ENCODE peak calls at places on chromosomes 5 and 9, in four cellular contexts. L is NCI-H1930; Y is activated CD8-positive, alpha-beta memory T cell treated with anti-CD3 and anti-CD28 coated beads, Interleukin-2, amount 50 U/mL, for 48 hours; E is AG10803. K is an unnamed sample.
A peak's percentile ranks its signal among the peaks of the same experiment; 100 is the strongest.

GRCh38 chr9:14865206-14865605 is 45.0 kb downstream of the FREM1 start:
- DNase-seq in L (peak; percentile 53), Y (no peak), E (no peak), K (no peak)

GRCh38 chr5:180607861-180608571 is 16.7 kb upstream of the SCGB3A1 start:
- DNase-seq in L (no peak), Y (no peak), E (no peak), K (no peak)

GRCh38 chr5:8633706-8634105 is 764.8 kb downstream of the MTRR start:
- DNase-seq in L (no peak), Y (no peak), E (peak; percentile 49), K (peak; percentile 56)

GRCh38 chr5:125298258-125298657 is 551.8 kb upstream of the ZNF608 start:
- DNase-seq in L (no peak), Y (no peak), E (peak; percentile 4), K (no peak)

GRCh38 chr5:8958602-8959001 is 587.3 kb downstream of the SEMA5A start:
- DNase-seq in L (no peak), Y (no peak), E (no peak), K (no peak)

GRCh38 chr9:116901260-116901659 is 214.2 kb downstream of the TRIM32 start:
- DNase-seq in L (no peak), Y (no peak), E (peak; percentile 6), K (no peak)

GRCh38 chr9:124894741-124895170 is 32.8 kb downstream of the ARPC5L start:
- DNase-seq in L (no peak), Y (no peak), E (peak; percentile 50), K (no peak)

GRCh38 chr9:136107155-136107952 is 11.3 kb downstream of the TMEM250 start:
- DNase-seq in L (no peak), Y (peak; percentile 71), E (no peak), K (peak; percentile 20)

GRCh38 chr9:15277400-15278137 is 29.4 kb downstream of the TTC39B start:
- DNase-seq in L (no peak), Y (no peak), E (peak; percentile 31), K (peak; percentile 70)

GRCh38 chr9:131799177-131799823 is 59.4 kb upstream of the RAPGEF1 start:
- DNase-seq in L (no peak), Y (peak; percentile 87), E (peak; percentile 16), K (no peak)

GRCh38 chr5:136040746-136041415 is 12.1 kb downstream of the TGFBI start:
- DNase-seq in L (no peak), Y (no peak), E (no peak), K (no peak)

GRCh38 chr5:96861044-96861443 is 15.3 kb upstream of the ERAP2 start:
- DNase-seq in L (peak; percentile 1), Y (no peak), E (no peak), K (peak; percentile 41)

GRCh38 chr9:21854594-21854993 is 52.2 kb downstream of the MTAP start:
- DNase-seq in L (no peak), Y (no peak), E (peak; percentile 55), K (no peak)

GRCh38 chr9:93673271-93673843 is 97.0 kb downstream of the PHF2 start:
- DNase-seq in L (no peak), Y (no peak), E (peak; percentile 20), K (no peak)

GRCh38 chr9:14271078-14271673 is 42.8 kb downstream of the NFIB start:
- DNase-seq in L (peak; percentile 79), Y (no peak), E (peak; percentile 27), K (no peak)

GRCh38 chr5:150588495-150588890 is 52.0 kb upstream of the SYNPO start:
- DNase-seq in L (no peak), Y (no peak), E (no peak), K (no peak)

GRCh38 chr9:92686954-92687353 is 17.0 kb upstream of the IPPK start:
- DNase-seq in L (no peak), Y (no peak), E (no peak), K (no peak)

GRCh38 chr5:136374003-136374402 is 8.7 kb upstream of the TRPC7 start:
- DNase-seq in L (no peak), Y (no peak), E (no peak), K (peak; percentile 39)

GRCh38 chr5:158976035-158976434 is 123.7 kb downstream of the EBF1 start:
- DNase-seq in L (peak; percentile 19), Y (no peak), E (peak; percentile 90), K (no peak)

GRCh38 chr5:154157483-154158378 is 32.8 kb upstream of the GALNT10 start:
- DNase-seq in L (no peak), Y (no peak), E (peak; percentile 43), K (no peak)

GRCh38 chr5:95530441-95530840 is 24.3 kb downstream of the SKIC3 start:
- DNase-seq in L (no peak), Y (no peak), E (peak; percentile 84), K (no peak)

GRCh38 chr9:113233146-113233545 is 11.8 kb downstream of the SLC31A1 start:
- DNase-seq in L (no peak), Y (no peak), E (no peak), K (no peak)

GRCh38 chr9:80699551-80699998 is 989.8 kb downstream of the TLE1 start:
- DNase-seq in L (no peak), Y (no peak), E (peak; percentile 20), K (no peak)

GRCh38 chr5:140611020-140611521 is 21.9 kb downstream of the CD14 start:
- DNase-seq in L (no peak), Y (no peak), E (no peak), K (no peak)

GRCh38 chr5:56608216-56608925 is 207.0 kb upstream of the MAP3K1 start:
- DNase-seq in L (no peak), Y (no peak), E (peak; percentile 59), K (no peak)

GRCh38 chr9:71859939-71860338 is 51.1 kb downstream of the ABHD17B start:
- DNase-seq in L (no peak), Y (no peak), E (no peak), K (no peak)

GRCh38 chr5:148186248-148187003 is 16.4 kb upstream of the SPINK6 start:
- DNase-seq in L (no peak), Y (no peak), E (peak; percentile 19), K (no peak)

GRCh38 chr5:127925916-127926315 is 157.7 kb upstream of the SLC12A2 start:
- DNase-seq in L (no peak), Y (no peak), E (no peak), K (no peak)

GRCh38 chr9:97853844-97854695 is 1.0 kb downstream of the FOXE1 start:
- DNase-seq in L (peak; percentile 70), Y (peak; percentile 80), E (peak; percentile 18), K (peak; percentile 45)

GRCh38 chr9:79325501-79325900 is 246.3 kb upstream of the TLE4 start:
- DNase-seq in L (no peak), Y (no peak), E (peak; percentile 5), K (no peak)

GRCh38 chr9:109945571-109945970 is 165.6 kb downstream of the PALM2AKAP2 start:
- DNase-seq in L (no peak), Y (no peak), E (peak; percentile 15), K (no peak)

GRCh38 chr5:176559683-176560082 is 10.5 kb downstream of the CDHR2 start:
- DNase-seq in L (no peak), Y (no peak), E (no peak), K (peak; percentile 51)

GRCh38 chr5:124952079-124952478 is 205.6 kb upstream of the ZNF608 start:
- DNase-seq in L (no peak), Y (no peak), E (no peak), K (no peak)

GRCh38 chr9:78857371-78858225 is 560.7 kb downstream of the PSAT1 start:
- DNase-seq in L (no peak), Y (no peak), E (no peak), K (no peak)

GRCh38 chr5:82734291-82734690 is 342.9 kb downstream of the TMEM167A start:
- DNase-seq in L (no peak), Y (no peak), E (no peak), K (no peak)

K was measured in NCI-H526.